ENCODE peak calls at places on chromosomes 7 and 10, in nine cellular contexts. U is HepG2, K is transverse colon, D is sigmoid colon, C is A549, Q is suprapubic skin, S is SK-N-SH, X is ovary, T is stomach. V is an unnamed sample.
A peak's percentile ranks its signal among the peaks of the same experiment; 100 is the strongest.

GRCh38 chr10:26446258-26446657 is 8.1 kb downstream of the APBB1IP start:
- DNase-seq in U (no peak), K (no peak), D (no peak), C (no peak), Q (no peak), S (no peak), X (no peak), T (no peak), V (no peak)

GRCh38 chr10:91164520-91165065 is 55.9 kb upstream of the PCGF5 start:
- DNase-seq in U (no peak), K (no peak), D (no peak), C (no peak), Q (no peak), S (no peak), X (no peak), T (no peak), V (no peak)

GRCh38 chr7:103598326-103598905 is 152.4 kb upstream of the SLC26A5 start:
- DNase-seq in U (no peak), K (no peak), D (no peak), C (no peak), Q (no peak), S (no peak), X (no peak), T (no peak), V (no peak)

GRCh38 chr10:113453351-113453750 is 99.5 kb upstream of the HABP2 start:
- DNase-seq in U (no peak), K (no peak), D (no peak), C (no peak), Q (no peak), S (no peak), X (no peak), T (no peak), V (no peak)

GRCh38 chr7:146647444-146647843 is 530.8 kb downstream of the CNTNAP2 start:
- DNase-seq in U (no peak), K (no peak), D (no peak), C (no peak), Q (no peak), S (no peak), X (no peak), T (no peak), V (no peak)

GRCh38 chr7:122572706-122573105 is 126.2 kb downstream of the RNF133 start:
- DNase-seq in U (no peak), K (no peak), D (no peak), C (no peak), Q (no peak), S (no peak), X (no peak), T (no peak), V (no peak)

GRCh38 chr7:141477866-141478265 is 73.3 kb upstream of the AGK start:
- DNase-seq in U (no peak), K (no peak), D (no peak), C (no peak), Q (no peak), S (no peak), X (no peak), T (no peak), V (no peak)

GRCh38 chr7:128167316-128167691 is 73.8 kb upstream of the LEP start:
- DNase-seq in U (no peak), K (peak; percentile 11), D (no peak), C (peak; percentile 72), Q (no peak), S (peak; percentile 96), X (peak; percentile 44), T (peak; percentile 28), V (no peak)

GRCh38 chr7:2609001-2609411 is 22.8 kb upstream of the TTYH3 start:
- DNase-seq in U (peak; percentile 62), K (no peak), D (no peak), C (peak; percentile 59), Q (no peak), S (peak; percentile 77), X (no peak), T (no peak), V (no peak)

GRCh38 chr7:77985232-77985973 is 186.8 kb downstream of the PHTF2 start:
- DNase-seq in U (no peak), K (no peak), D (no peak), C (no peak), Q (no peak), S (no peak), X (no peak), T (no peak), V (no peak)

GRCh38 chr10:104332243-104333036 is 5.8 kb downstream of the ITPRIP start:
- DNase-seq in U (no peak), K (no peak), D (peak; percentile 50), C (no peak), Q (peak; percentile 48), S (no peak), X (no peak), T (peak; percentile 17), V (no peak)

GRCh38 chr7:116210345-116211005 is at the start of gene TES:
- DNase-seq in U (peak; percentile 29), K (peak; percentile 87), D (peak; percentile 81), C (peak; percentile 80), Q (no peak), S (peak; percentile 97), X (peak; percentile 37), T (peak; percentile 87), V (no peak)

GRCh38 chr7:20796565-20796964 is 9.9 kb upstream of the SP8 start:
- DNase-seq in U (no peak), K (no peak), D (no peak), C (no peak), Q (no peak), S (no peak), X (no peak), T (no peak), V (no peak)

GRCh38 chr10:90162464-90162863 is 461.1 kb downstream of the KIF20B start:
- DNase-seq in U (no peak), K (no peak), D (no peak), C (no peak), Q (no peak), S (no peak), X (no peak), T (no peak), V (no peak)

GRCh38 chr10:26567349-26567721 is 129.2 kb downstream of the APBB1IP start:
- DNase-seq in U (no peak), K (no peak), D (no peak), C (no peak), Q (no peak), S (peak; percentile 51), X (no peak), T (no peak), V (no peak)

GRCh38 chr10:87658383-87658795 is 1.3 kb upstream of the PAPSS2 start:
- DNase-seq in U (no peak), K (no peak), D (no peak), C (no peak), Q (no peak), S (no peak), X (no peak), T (no peak), V (no peak)

GRCh38 chr7:151807876-151808275 is 69.0 kb downstream of the PRKAG2 start:
- DNase-seq in U (no peak), K (no peak), D (no peak), C (no peak), Q (no peak), S (no peak), X (no peak), T (no peak), V (no peak)

GRCh38 chr7:111198255-111198654 is 107.3 kb downstream of the LRRN3 start:
- DNase-seq in U (peak; percentile 16), K (no peak), D (no peak), C (no peak), Q (no peak), S (no peak), X (no peak), T (no peak), V (no peak)
- TF ChIP-seq EP300 in U (no peak), K (no peak), D (no peak), C (no peak), Q (no peak), S (peak; percentile 71), X (no peak), T (no peak), V (no peak)

GRCh38 chr7:47938574-47939165 is 9.6 kb downstream of the PKD1L1 start:
- DNase-seq in U (no peak), K (no peak), D (no peak), C (no peak), Q (no peak), S (no peak), X (no peak), T (no peak), V (no peak)
- H3K4me1 ChIP-seq in U (peaks cover 9% of the 10 kb centered on the region), K (peaks cover 6% of the 10 kb centered on the region), D (no peaks in the 10 kb centered on the region), C (peaks cover 13% of the 10 kb centered on the region), Q (peaks cover 7% of the 10 kb centered on the region), S (peaks cover 24% of the 10 kb centered on the region), X (no peaks in the 10 kb centered on the region), T (no peaks in the 10 kb centered on the region), V (no peaks in the 10 kb centered on the region)

GRCh38 chr10:132298038-132298935 is 9.5 kb downstream of the STK32C start:
- DNase-seq in U (no peak), K (no peak), D (peak; percentile 57), C (no peak), Q (peak; percentile 57), S (no peak), X (no peak), T (no peak), V (no peak)
- TF ChIP-seq EP300 in U (no peak), K (no peak), D (no peak), C (no peak), Q (no peak), S (no peak), X (no peak), T (no peak), V (no peak)

GRCh38 chr7:130902755-130903357 is 168.8 kb upstream of the KLF14 start:
- DNase-seq in U (no peak), K (no peak), D (no peak), C (no peak), Q (no peak), S (no peak), X (no peak), T (no peak), V (no peak)

GRCh38 chr7:130899638-130900401 is 165.8 kb upstream of the KLF14 start:
- DNase-seq in U (peak; percentile 95), K (peak; percentile 83), D (no peak), C (no peak), Q (no peak), S (no peak), X (no peak), T (peak; percentile 67), V (no peak)

GRCh38 chr7:130899071-130899451 is 165.1 kb upstream of the KLF14 start:
- DNase-seq in U (no peak), K (no peak), D (no peak), C (no peak), Q (no peak), S (no peak), X (no peak), T (no peak), V (no peak)

GRCh38 chr7:130901209-130901783 is 167.3 kb upstream of the KLF14 start:
- DNase-seq in U (no peak), K (peak; percentile 71), D (peak; percentile 84), C (peak; percentile 74), Q (no peak), S (no peak), X (peak; percentile 65), T (peak; percentile 65), V (no peak)

DNA sequence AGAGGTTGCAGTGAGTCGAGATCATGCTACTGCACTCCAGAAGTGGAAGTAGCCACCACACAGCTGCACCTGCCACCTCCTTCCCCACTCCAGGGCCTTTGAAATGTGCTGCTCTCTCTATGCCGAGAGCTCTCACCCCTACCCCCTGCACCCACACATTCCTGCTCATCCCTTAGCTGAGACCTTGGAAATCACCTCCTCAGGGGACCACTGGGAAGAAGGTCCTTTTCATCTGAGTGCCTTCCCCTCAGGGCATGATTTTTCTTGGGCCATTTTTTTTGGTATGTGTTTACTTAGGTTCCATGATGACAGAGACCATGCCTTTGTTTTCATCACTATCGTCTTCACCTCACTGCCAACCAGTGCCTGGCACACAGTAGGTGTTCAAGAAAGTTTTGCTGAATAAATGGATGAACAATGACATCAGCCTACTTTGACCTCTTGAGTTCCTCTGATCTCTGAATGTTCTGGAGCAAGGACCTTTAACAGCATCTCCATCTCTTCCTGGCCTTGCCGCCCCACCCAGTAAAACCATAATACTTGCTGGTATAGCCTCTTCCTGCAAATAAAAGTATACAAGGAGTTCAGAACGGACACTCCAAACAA is 166.6 kb upstream of the KLF14 start:
- DNase-seq in U (no peak), K (no peak), D (no peak), C (no peak), Q (no peak), S (no peak), X (no peak), T (no peak), V (no peak)
- H3K4me1 ChIP-seq in U (peaks cover 100% of the 10 kb centered on the region), K (peaks cover 57% of the 10 kb centered on the region), D (peaks cover 93% of the 10 kb centered on the region), C (peaks cover 96% of the 10 kb centered on the region), Q (peaks cover 95% of the 10 kb centered on the region), S (peaks cover 68% of the 10 kb centered on the region), X (peaks cover 19% of the 10 kb centered on the region), T (peaks cover 96% of the 10 kb centered on the region), V (peaks cover 62% of the 10 kb centered on the region)